ENCODE peak calls at places on chromosomes 1 and 21, in seven cellular contexts. L, G, V, M, B, S and T are unnamed samples.

GRCh38 chr1:151326619-151327222 is 495 bp downstream of the PI4KB start:
- DNase-seq in L (peak; percentile 59), G (peak; percentile 57), V (peak; percentile 65), M (peak; percentile 42), B (no peak), S (peak; percentile 43), T (no peak)

GRCh38 chr1:114745351-114745750 is 12.4 kb downstream of the CSDE1 start:
- DNase-seq in L (no peak), G (peak; percentile 30), V (no peak), M (peak; percentile 72), B (no peak), S (no peak), T (no peak)

GRCh38 chr1:172002725-172003345 is 161.5 kb downstream of the DNM3 start:
- DNase-seq in L (peak; percentile 82), G (peak; percentile 83), V (no peak), M (peak; percentile 63), B (peak; percentile 20), S (peak; percentile 3), T (peak; percentile 82)

GRCh38 chr1:154730251-154730650 is 122.3 kb upstream of the ADAR start:
- DNase-seq in L (peak; percentile 77), G (peak; percentile 75), V (no peak), M (peak; percentile 72), B (no peak), S (no peak), T (no peak)

GRCh38 chr21:34889287-34889536 is 159.9 kb downstream of the RUNX1 start:
- DNase-seq in L (peak; percentile 81), G (peak; percentile 80), V (peak; percentile 76), M (peak; percentile 80), B (peak; percentile 41), S (no peak), T (peak; percentile 86)

GRCh38 chr1:820962-821361 is 102.8 kb upstream of the SAMD11 start:
- DNase-seq in L (no peak), G (no peak), V (no peak), M (no peak), B (no peak), S (no peak), T (no peak)

GRCh38 chr1:91555821-91556531 is 55.3 kb downstream of the CDC7 start:
- DNase-seq in L (peak; percentile 85), G (peak; percentile 92), V (no peak), M (peak; percentile 88), B (no peak), S (no peak), T (peak; percentile 64)

GRCh38 chr1:64476251-64476952 is 6.5 kb downstream of the CACHD1 start:
- DNase-seq in L (peak; percentile 90), G (peak; percentile 83), V (no peak), M (peak; percentile 94), B (no peak), S (no peak), T (peak; percentile 90)

DNA sequence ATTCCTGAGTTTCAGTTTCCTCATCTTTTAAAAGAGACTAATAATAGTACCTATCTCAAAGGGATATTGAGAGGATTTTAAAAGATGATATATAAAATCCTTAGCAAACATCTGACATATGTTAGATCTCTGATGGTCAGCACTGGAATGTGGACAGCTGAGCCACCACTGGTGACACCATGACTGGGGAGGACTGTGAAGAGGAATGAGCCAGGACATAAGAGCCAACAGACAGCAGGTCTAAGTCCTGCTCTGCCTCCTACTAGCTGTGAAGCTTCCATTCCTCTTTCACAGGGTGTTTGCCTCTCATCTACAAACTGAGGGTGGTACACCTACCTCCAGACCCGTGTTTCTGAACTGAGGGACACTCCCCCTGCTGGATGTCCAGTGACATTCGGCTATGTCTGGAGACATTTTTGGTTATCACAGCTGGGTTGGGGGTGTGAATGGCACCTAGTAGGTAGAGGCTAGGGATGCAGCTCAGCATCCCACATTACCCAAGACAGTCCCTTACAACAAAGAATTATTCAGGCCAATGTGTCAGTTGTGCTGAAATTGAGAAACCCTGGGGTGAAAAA is 109.1 kb upstream of the OLIG2 start:
- DNase-seq in L (no peak), G (no peak), V (no peak), M (no peak), B (no peak), S (no peak), T (no peak)
- TF ChIP-seq CTCF in L (peak; percentile 30), G (peak; percentile 18), V (no peak), M (peak; percentile 30), B (peak; percentile 33), S (peak; percentile 42), T (no peak)

GRCh38 chr1:26861286-26861701 is 1.7 kb upstream of the SFN start:
- DNase-seq in L (peak; percentile 25), G (peak; percentile 29), V (no peak), M (peak; percentile 14), B (no peak), S (no peak), T (no peak)
- TF ChIP-seq CTCF in L (peak; percentile 39), G (peak; percentile 24), V (no peak), M (peak; percentile 27), B (peak; percentile 26), S (no peak), T (peak; percentile 33)

GRCh38 chr1:174344162-174344561 is 103.6 kb upstream of the GPR52 start:
- DNase-seq in L (no peak), G (no peak), V (no peak), M (no peak), B (no peak), S (peak; percentile 10), T (no peak)
- TF ChIP-seq CTCF in L (no peak), G (no peak), V (no peak), M (no peak), B (no peak), S (no peak), T (no peak)

GRCh38 chr1:104136621-104137020 is 386.9 kb downstream of the AMY1C start:
- DNase-seq in L (no peak), G (no peak), V (no peak), M (no peak), B (no peak), S (no peak), T (no peak)

DNA sequence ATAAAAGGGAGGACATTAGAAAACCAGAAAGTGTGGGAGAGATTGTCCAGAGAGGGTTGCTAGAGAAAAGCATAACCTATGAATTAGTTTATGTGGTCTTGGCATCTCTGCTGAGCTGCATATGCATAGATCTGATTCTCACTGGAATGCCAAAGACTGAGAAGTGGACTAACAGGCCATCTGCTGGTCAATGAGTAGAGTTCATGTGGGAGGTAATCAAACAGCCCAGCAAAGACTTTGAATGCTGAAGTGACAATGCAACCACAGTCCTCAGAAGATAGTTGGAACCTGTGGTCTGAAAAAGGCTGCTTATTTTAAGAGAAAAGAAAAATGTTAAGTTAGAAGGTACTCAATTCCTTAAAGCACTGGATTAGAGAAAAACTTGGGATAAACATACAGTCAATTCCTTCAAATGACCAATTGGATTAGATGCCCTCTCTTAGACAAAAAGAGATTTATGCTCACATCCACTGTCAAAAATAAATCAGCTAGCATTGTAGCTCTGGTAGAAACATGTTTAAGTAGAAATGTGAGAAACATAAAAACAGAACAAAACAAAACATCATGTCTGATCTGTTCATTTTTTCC is 382.8 kb downstream of the AMY1C start:
- DNase-seq in L (no peak), G (no peak), V (no peak), M (peak; percentile 0), B (no peak), S (no peak), T (peak; percentile 34)
- TF ChIP-seq CTCF in L (no peak), G (no peak), V (peak; percentile 37), M (peak; percentile 52), B (peak; percentile 76), S (peak; percentile 27), T (no peak)